ENCODE peak calls at places on chromosomes 5 and 9, in ten cellular contexts. G, F, C, I, E, M, K, Q, S and U are unnamed samples.
A peak's percentile ranks its signal among the peaks of the same experiment; 100 is the strongest.

GRCh38 chr5:40689442-40689841 is 9.7 kb downstream of the PTGER4 start:
- DNase-seq in C (no peak), F (no peak), K (no peak), G (no peak), M (no peak), Q (peak; percentile 96), E (no peak), S (peak; percentile 35), I (no peak), U (peak; percentile 71)

GRCh38 chr9:128703616-128704355 is 1.5 kb downstream of the PKN3 start:
- DNase-seq in K (no peak), C (no peak), G (no peak), I (peak; percentile 72), E (peak; percentile 37), F (peak; percentile 61), Q (no peak), M (peak; percentile 69), S (peak; percentile 72), U (peak; percentile 31)

GRCh38 chr9:81069923-81070322 is 619.4 kb downstream of the TLE1 start:
- DNase-seq in S (no peak), C (no peak), E (no peak), K (no peak), M (no peak), G (no peak), Q (no peak), I (no peak), F (no peak), U (no peak)

GRCh38 chr5:135490245-135491037 is 38.3 kb upstream of the TIFAB start:
- DNase-seq in S (no peak), K (no peak), Q (peak; percentile 25), M (no peak), G (peak; percentile 34), F (no peak), C (peak; percentile 81), I (peak; percentile 53), E (no peak), U (no peak)

GRCh38 chr9:110769667-110770066 is 101.1 kb downstream of the MUSK start:
- DNase-seq in Q (peak; percentile 37), M (no peak), C (no peak), I (no peak), G (no peak), F (no peak), E (no peak), K (no peak), S (no peak), U (no peak)

GRCh38 chr5:58922392-58923171 is 339.7 kb downstream of the RAB3C start:
- DNase-seq in Q (peak; percentile 48), K (no peak), I (peak; percentile 97), S (peak; percentile 65), F (peak; percentile 85), E (peak; percentile 60), M (peak; percentile 93), G (no peak), C (no peak), U (peak; percentile 89)

GRCh38 chr5:72110401-72111013 is 3.2 kb downstream of the MAP1B start:
- DNase-seq in F (no peak), S (peak; percentile 7), K (no peak), M (peak; percentile 68), Q (no peak), C (peak; percentile 41), E (no peak), I (peak; percentile 79), G (no peak), U (no peak)

GRCh38 chr9:127838375-127839078 is 15.9 kb downstream of the ENG start:
- DNase-seq in Q (peak; percentile 96), F (peak; percentile 44), M (peak; percentile 85), I (peak; percentile 90), K (no peak), G (no peak), S (peak; percentile 74), C (no peak), E (peak; percentile 73), U (peak; percentile 47)

GRCh38 chr5:143105216-143105905 is 298.1 kb downstream of the NR3C1 start:
- DNase-seq in E (no peak), M (no peak), C (no peak), I (no peak), K (no peak), Q (no peak), F (no peak), G (no peak), S (no peak), U (no peak)

GRCh38 chr9:129149442-129149841 is 28.6 kb downstream of the IER5L start:
- DNase-seq in C (no peak), Q (no peak), M (no peak), G (no peak), K (peak; percentile 43), I (no peak), E (no peak), F (no peak), S (no peak), U (no peak)

GRCh38 chr5:128093368-128093767 is 9.8 kb downstream of the SLC12A2 start:
- DNase-seq in M (no peak), K (no peak), E (no peak), C (no peak), F (no peak), Q (no peak), G (no peak), S (no peak), I (no peak), U (no peak)

GRCh38 chr9:101705135-101705661 is 33.2 kb downstream of the GRIN3A start:
- DNase-seq in I (peak; percentile 65), G (peak; percentile 10), K (no peak), E (no peak), S (no peak), M (peak; percentile 44), C (peak; percentile 67), Q (no peak), F (no peak), U (peak; percentile 39)

DNA sequence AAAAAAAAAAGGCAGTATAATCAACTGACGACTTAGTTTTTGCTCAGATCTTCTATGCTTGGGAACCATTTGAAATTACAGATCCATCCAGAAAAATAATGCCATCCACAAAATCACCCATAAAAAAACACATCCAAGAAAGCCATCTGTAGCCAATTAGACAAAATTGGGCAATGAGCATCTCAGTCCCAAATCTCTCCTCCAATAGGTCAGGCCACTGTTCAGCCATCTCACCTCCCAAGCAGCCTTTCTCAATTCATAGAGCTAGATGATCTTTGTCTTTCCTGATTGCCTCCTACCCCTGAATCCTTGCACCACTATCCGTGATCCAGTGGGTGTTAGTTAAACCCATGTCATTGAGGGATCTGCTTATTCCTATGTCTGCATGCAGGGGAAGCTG is 139.6 kb downstream of the SCAMP1 start:
- DNase-seq in M (no peak), K (no peak), Q (no peak), E (no peak), G (no peak), S (no peak), C (no peak), F (no peak), I (no peak), U (no peak)
- H3K4me1 ChIP-seq in M (peaks cover 38% of the 10 kb centered on the region), K (peaks cover 72% of the 10 kb centered on the region), Q (peaks cover 10% of the 10 kb centered on the region), E (peaks cover 8% of the 10 kb centered on the region), G (peaks cover 90% of the 10 kb centered on the region), S (peaks cover 62% of the 10 kb centered on the region), C (peaks cover 18% of the 10 kb centered on the region), F (peaks cover 20% of the 10 kb centered on the region), I (peaks cover 21% of the 10 kb centered on the region), U (peaks cover 17% of the 10 kb centered on the region)

GRCh38 chr9:27888661-27889295 is 315.5 kb upstream of the C9orf72 start:
- DNase-seq in K (peak; percentile 43), I (no peak), E (no peak), S (no peak), F (peak; percentile 25), G (no peak), C (no peak), M (no peak), Q (no peak), U (peak; percentile 44)
- TF ChIP-seq CTCF in K (peak; percentile 86), I (no peak), E (no peak), S (peak; percentile 31), F (peak; percentile 41), G (peak; percentile 62), C (peak; percentile 62), M (peak; percentile 34), Q (no peak), U (peak; percentile 48)

DNA sequence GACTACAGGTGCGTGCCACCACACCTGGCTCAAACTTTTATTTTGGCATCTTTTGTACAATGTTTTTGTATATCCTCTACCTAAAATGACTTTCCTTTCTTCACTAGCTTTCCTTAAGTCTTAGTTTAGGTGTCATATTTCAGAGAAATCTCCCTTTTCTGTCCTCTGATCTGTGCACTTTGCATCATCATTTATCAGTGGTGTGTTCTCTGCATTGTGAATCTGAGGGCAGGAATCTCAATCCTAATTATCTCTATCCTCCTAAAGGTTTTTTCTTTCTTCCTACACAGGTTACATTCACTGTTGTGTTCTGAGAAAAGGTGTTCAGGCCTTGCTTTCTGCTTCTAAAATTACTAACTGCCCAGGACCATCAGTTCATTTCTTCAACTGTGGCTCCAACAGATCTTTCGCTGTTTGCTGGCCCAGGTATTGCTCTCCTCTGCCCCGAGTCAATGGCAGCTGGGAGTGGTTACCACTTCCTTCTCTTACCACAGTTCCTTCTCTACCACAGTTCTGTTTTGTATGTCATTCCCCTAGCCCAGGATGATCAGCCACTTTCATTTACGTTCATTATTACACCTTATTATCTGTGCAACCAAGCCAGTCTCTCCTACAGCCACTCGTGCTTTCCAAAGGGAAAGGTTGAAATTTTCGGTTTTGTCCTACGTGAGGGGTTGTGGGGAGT is 14.0 kb downstream of the TGFBR1 start:
- DNase-seq in M (peak; percentile 43), I (no peak), G (no peak), S (no peak), Q (no peak), C (no peak), E (no peak), F (no peak), K (peak; percentile 81), U (no peak)
- H3K4me1 ChIP-seq in M (peaks cover 72% of the 10 kb centered on the region), I (peaks cover 16% of the 10 kb centered on the region), G (peaks cover 13% of the 10 kb centered on the region), S (peaks cover 74% of the 10 kb centered on the region), Q (no peaks in the 10 kb centered on the region), C (peaks cover 32% of the 10 kb centered on the region), E (peaks cover 8% of the 10 kb centered on the region), F (peaks cover 15% of the 10 kb centered on the region), K (peaks cover 95% of the 10 kb centered on the region), U (peaks cover 11% of the 10 kb centered on the region)

GRCh38 chr9:136728080-136728547 is 14.6 kb downstream of the LCN10 start:
- DNase-seq in S (peak; percentile 92), F (peak; percentile 92), K (peak; percentile 91), Q (peak; percentile 90), C (peak; percentile 93), I (peak; percentile 92), E (peak; percentile 90), M (peak; percentile 96), G (peak; percentile 89), U (peak; percentile 91)
- TF ChIP-seq CTCF in S (peak; percentile 94), F (peak; percentile 90), K (peak; percentile 79), Q (peak; percentile 70), C (peak; percentile 91), I (peak; percentile 82), E (peak; percentile 98), M (peak; percentile 94), G (peak; percentile 74), U (peak; percentile 86)

GRCh38 chr9:37968228-37968672 is 64.3 kb upstream of the SLC25A51 start:
- DNase-seq in E (no peak), K (no peak), Q (peak; percentile 69), I (no peak), C (no peak), G (no peak), F (no peak), M (no peak), S (no peak), U (no peak)
- H3K4me1 ChIP-seq in E (no peaks in the 10 kb centered on the region), K (no peaks in the 10 kb centered on the region), Q (peaks cover 36% of the 10 kb centered on the region), I (peaks cover 10% of the 10 kb centered on the region), C (no peaks in the 10 kb centered on the region), G (peaks cover 20% of the 10 kb centered on the region), F (peaks cover 72% of the 10 kb centered on the region), M (peaks cover 17% of the 10 kb centered on the region), S (peaks cover 50% of the 10 kb centered on the region), U (peaks cover 93% of the 10 kb centered on the region)

GRCh38 chr5:77630246-77631165 is 8.0 kb downstream of the OTP start:
- DNase-seq in C (peak; percentile 86), F (peak; percentile 43), K (no peak), Q (no peak), M (peak; percentile 67), S (no peak), I (no peak), G (peak; percentile 75), E (no peak), U (peak; percentile 56)
- TF ChIP-seq CTCF in C (peak; percentile 41), F (no peak), K (no peak), Q (no peak), M (peak; percentile 25), S (no peak), I (no peak), G (no peak), E (no peak), U (peak; percentile 35)